ENCODE peak calls at places on chromosomes 13 and 19, in six cellular contexts. C is PC-3, F is GM12878, N is GM23338, W is H9, Z is hepatocyte. J is an unnamed sample.

GRCh38 chr19:19591133-19591825 is 27.2 kb downstream of the PBX4 start:
- DNase-seq in N (peak; percentile 51), W (peak; percentile 50), F (peak; percentile 84), Z (peak; percentile 75), C (peak; percentile 95), J (no peak)

GRCh38 chr13:28204690-28205443 is 66.5 kb downstream of the PAN3 start:
- DNase-seq in C (no peak), F (peak; percentile 13), W (no peak), N (no peak), Z (no peak), J (no peak)

GRCh38 chr13:88726075-88726474 is 1054.9 kb downstream of the SLITRK5 start:
- DNase-seq in N (no peak), F (no peak), C (no peak), Z (no peak), W (no peak), J (no peak)

GRCh38 chr19:35310331-35310730 is 18.4 kb downstream of the MAG start:
- DNase-seq in F (no peak), Z (no peak), W (no peak), N (no peak), C (no peak), J (peak; percentile 58)

GRCh38 chr19:43526884-43527859 is at the start of gene ETHE1:
- DNase-seq in N (peak; percentile 89), F (no peak), W (peak; percentile 81), C (peak; percentile 54), Z (peak; percentile 87), J (peak; percentile 77)

GRCh38 chr19:33690461-33691427 is 69.0 kb downstream of the CHST8 start:
- DNase-seq in N (no peak), C (peak; percentile 3), Z (no peak), F (no peak), W (no peak), J (no peak)

GRCh38 chr19:1864480-1865171 is 1.2 kb upstream of the KLF16 start:
- DNase-seq in Z (peak; percentile 87), F (no peak), C (peak; percentile 44), W (peak; percentile 89), N (peak; percentile 90), J (peak; percentile 65)

GRCh38 chr19:11887618-11888531 is at the start of gene ZNF69:
- DNase-seq in F (no peak), N (peak; percentile 98), C (peak; percentile 70), Z (peak; percentile 94), W (peak; percentile 97), J (peak; percentile 86)

GRCh38 chr19:29963576-29963975 is 21.5 kb downstream of the URI1 start:
- DNase-seq in C (no peak), W (no peak), N (no peak), Z (no peak), F (no peak), J (no peak)

GRCh38 chr13:34682406-34682805 is 259.7 kb upstream of the NBEA start:
- DNase-seq in C (no peak), W (no peak), N (no peak), F (no peak), Z (no peak), J (no peak)

GRCh38 chr13:57629821-57630235 is 1.7 kb upstream of the PCDH17 start:
- DNase-seq in W (peak; percentile 98), C (peak; percentile 23), F (no peak), N (peak; percentile 99), Z (peak; percentile 94), J (no peak)
- H3K4me2 ChIP-seq in W (peak overlapping the region; percentile 99), C (peak overlapping the region; percentile 71), F (no peak overlapping the region), N (peak overlapping the region; percentile 99), Z (peak overlapping the region; percentile 94), J (no peak overlapping the region)

GRCh38 chr13:99061411-99061810 is 83.5 kb upstream of the DOCK9 start:
- DNase-seq in F (no peak), N (no peak), W (no peak), Z (no peak), C (no peak), J (no peak)

GRCh38 chr13:99063178-99063577 is 85.3 kb upstream of the DOCK9 start:
- DNase-seq in N (no peak), W (no peak), Z (no peak), C (no peak), F (no peak), J (no peak)

GRCh38 chr13:99064624-99065249 is 86.9 kb upstream of the DOCK9 start:
- DNase-seq in C (no peak), W (no peak), F (no peak), Z (no peak), N (no peak), J (no peak)

GRCh38 chr13:99063952-99064351 is 86.1 kb upstream of the DOCK9 start:
- DNase-seq in N (no peak), C (no peak), Z (no peak), W (no peak), F (no peak), J (no peak)

DNA sequence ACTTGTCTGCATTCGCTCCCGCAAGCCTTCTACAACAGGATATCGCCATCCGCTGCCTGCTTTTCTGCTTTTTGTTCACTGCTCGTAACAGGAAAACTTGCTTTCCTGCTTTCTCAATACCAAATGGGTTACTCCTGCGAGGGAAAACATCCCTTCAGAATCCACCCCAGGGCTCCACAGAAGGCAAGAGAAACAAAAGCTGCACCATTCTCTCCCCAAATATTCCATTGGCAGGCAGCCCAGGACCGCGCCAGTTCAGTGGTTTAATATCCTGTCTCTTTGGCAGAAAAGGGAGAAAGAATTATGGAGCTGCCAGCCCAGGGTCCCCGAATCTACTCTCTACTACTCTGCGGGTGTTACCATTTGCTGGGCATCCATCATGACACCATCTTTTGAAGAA is 84.7 kb upstream of the DOCK9 start:
- DNase-seq in W (no peak), F (no peak), C (peak; percentile 62), Z (no peak), N (no peak), J (no peak)
- H2AFZ ChIP-seq in W (no peak overlapping the region), F (no peak overlapping the region), C (no peak overlapping the region), Z (no peak overlapping the region), N (no peak overlapping the region), J (no peak overlapping the region)

GRCh38 chr13:43767351-43767901 is 19.3 kb downstream of the ENOX1 start:
- DNase-seq in Z (no peak), C (no peak), N (no peak), W (no peak), F (no peak), J (no peak)
- H3K4me2 ChIP-seq in Z (no peak overlapping the region), C (no peak overlapping the region), N (no peak overlapping the region), W (no peak overlapping the region), F (no peak overlapping the region), J (no peak overlapping the region)

GRCh38 chr13:65508338-65508737 is 1721.8 kb downstream of the PCDH9 start:
- DNase-seq in C (no peak), Z (no peak), W (no peak), N (no peak), F (no peak), J (no peak)
- H2AFZ ChIP-seq in C (no peak overlapping the region), Z (no peak overlapping the region), W (no peak overlapping the region), N (no peak overlapping the region), F (no peak overlapping the region), J (no peak overlapping the region)

DNA sequence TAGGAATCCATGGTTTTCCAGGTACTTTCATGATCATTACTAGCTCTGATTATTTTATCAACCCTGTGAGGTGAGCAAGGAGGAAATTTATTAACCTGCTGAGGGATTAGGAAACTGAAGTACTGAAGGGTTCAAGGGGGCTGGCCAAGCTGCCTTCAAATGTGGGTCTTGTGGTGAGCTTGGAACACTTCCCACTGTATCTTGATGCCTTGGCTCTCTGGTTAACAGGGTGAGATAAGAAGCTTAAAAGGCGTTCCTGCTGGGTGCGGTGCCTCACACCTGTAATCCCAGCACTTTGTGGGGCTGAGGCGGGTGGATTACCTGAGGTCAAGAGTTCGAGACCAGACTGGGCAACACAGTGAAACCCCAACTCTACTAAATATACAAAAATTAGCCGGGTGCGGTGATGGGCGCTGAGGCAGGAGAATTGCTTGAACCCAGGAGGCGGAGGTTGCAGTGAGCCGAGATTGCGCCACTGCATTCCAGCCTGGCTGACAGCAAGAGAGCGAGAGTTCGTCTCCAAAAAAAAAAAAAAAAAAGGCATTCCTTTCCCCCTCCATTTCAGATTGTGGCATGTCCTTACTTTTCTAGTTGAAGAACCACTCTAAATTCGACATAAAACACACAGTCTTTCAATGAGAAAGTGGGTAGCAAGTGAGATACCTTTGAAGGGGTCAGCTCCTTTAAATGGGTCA is 70.2 kb downstream of the KLF2 start:
- DNase-seq in C (no peak), Z (no peak), F (no peak), W (no peak), N (no peak), J (no peak)
- H3K4me2 ChIP-seq in C (no peak overlapping the region), Z (no peak overlapping the region), F (no peak overlapping the region), W (no peak overlapping the region), N (no peak overlapping the region), J (no peak overlapping the region)

DNA sequence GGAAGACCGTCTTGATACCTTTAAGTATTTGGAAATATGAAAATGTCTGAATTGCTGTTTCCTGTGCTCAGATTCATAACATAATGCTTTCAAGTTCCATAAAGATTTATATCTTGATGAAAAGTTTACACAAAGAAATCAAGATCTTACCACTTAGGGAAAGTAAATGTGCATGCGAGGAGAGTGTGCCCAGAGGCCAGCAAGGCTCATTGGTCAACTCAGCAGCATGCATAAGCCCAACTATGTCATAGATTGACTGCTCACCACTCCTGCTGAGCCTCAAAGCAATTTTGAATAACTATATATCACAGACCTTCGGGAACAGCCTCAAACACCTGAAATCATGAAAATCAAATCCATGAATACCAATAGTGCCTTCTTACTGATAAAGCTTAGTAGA is 124.3 kb downstream of the DCLK1 start:
- DNase-seq in W (no peak), F (no peak), N (no peak), Z (no peak), C (no peak), J (no peak)
- H2AFZ ChIP-seq in W (no peak overlapping the region), F (no peak overlapping the region), N (no peak overlapping the region), Z (no peak overlapping the region), C (no peak overlapping the region), J (no peak overlapping the region)

GRCh38 chr13:79482271-79482970 is 1.5 kb downstream of the NDFIP2 start:
- DNase-seq in C (peak; percentile 18), F (no peak), W (no peak), N (no peak), Z (peak; percentile 37), J (no peak)
- H3K4me2 ChIP-seq in C (peak overlapping the region; percentile 92), F (peak overlapping the region; percentile 88), W (peak overlapping the region; percentile 99), N (peak overlapping the region; percentile 96), Z (peak overlapping the region; percentile 76), J (peak overlapping the region; percentile 73)

GRCh38 chr13:50375792-50376191 is 360.5 kb downstream of the KCNRG start:
- DNase-seq in F (no peak), C (peak; percentile 37), W (no peak), Z (no peak), N (no peak), J (no peak)
- H2AFZ ChIP-seq in F (no peak overlapping the region), C (peak overlapping the region; percentile 30), W (no peak overlapping the region), Z (no peak overlapping the region), N (no peak overlapping the region), J (no peak overlapping the region)

GRCh38 chr13:113491982-113492381 is 1.5 kb upstream of the DCUN1D2 start:
- DNase-seq in N (no peak), Z (no peak), F (no peak), C (no peak), W (no peak), J (no peak)
- H3K4me2 ChIP-seq in N (peak overlapping the region; percentile 97), Z (peak overlapping the region; percentile 87), F (peak overlapping the region; percentile 52), C (peak overlapping the region; percentile 85), W (peak overlapping the region; percentile 66), J (peak overlapping the region; percentile 96)

J was measured in DND-41.